ENCODE peak calls at places on chromosomes 4 and X, in seven cellular contexts. One of them, this sample, is unnamed.

GRCh38 chr4:16916719-16917337 is 18.4 kb upstream of the LDB2 start:
- DNase-seq in lower lobe of right lung: no peak
- DNase-seq in GM13977: peak
- DNase-seq in uterus: no peak
- DNase-seq in endothelial cell: peak
- DNase-seq in DND-41: peak
- DNase-seq in right lobe of liver: peak
- DNase-seq in this sample: no peak

GRCh38 chrX:8579602-8580001 is 115.0 kb downstream of the VCX3B start:
- DNase-seq in lower lobe of right lung: peak
- DNase-seq in GM13977: no peak
- DNase-seq in uterus: no peak
- DNase-seq in endothelial cell: no peak
- DNase-seq in DND-41: no peak
- DNase-seq in right lobe of liver: no peak
- DNase-seq in this sample: no peak

GRCh38 chr4:107578321-107578720 is 141.7 kb downstream of the PAPSS1 start:
- DNase-seq in lower lobe of right lung: no peak
- DNase-seq in GM13977: no peak
- DNase-seq in uterus: no peak
- DNase-seq in endothelial cell: no peak
- DNase-seq in DND-41: no peak
- DNase-seq in right lobe of liver: no peak
- DNase-seq in this sample: no peak

GRCh38 chr4:48046059-48046458 is 29.5 kb downstream of the NIPAL1 start:
- DNase-seq in lower lobe of right lung: no peak
- DNase-seq in GM13977: no peak
- DNase-seq in uterus: no peak
- DNase-seq in endothelial cell: no peak
- DNase-seq in DND-41: no peak
- DNase-seq in right lobe of liver: no peak
- DNase-seq in this sample: no peak

GRCh38 chr4:24770111-24770584 is 25.2 kb upstream of the SOD3 start:
- DNase-seq in lower lobe of right lung: no peak
- DNase-seq in GM13977: peak
- DNase-seq in uterus: no peak
- DNase-seq in endothelial cell: no peak
- DNase-seq in DND-41: no peak
- DNase-seq in right lobe of liver: no peak
- DNase-seq in this sample: no peak

GRCh38 chr4:8920969-8921368 is 49.3 kb upstream of the HMX1 start:
- DNase-seq in lower lobe of right lung: no peak
- DNase-seq in GM13977: no peak
- DNase-seq in uterus: no peak
- DNase-seq in endothelial cell: no peak
- DNase-seq in DND-41: no peak
- DNase-seq in right lobe of liver: no peak
- DNase-seq in this sample: no peak

GRCh38 chr4:183987987-183988392 is 82.9 kb downstream of the STOX2 start:
- DNase-seq in lower lobe of right lung: peak
- DNase-seq in GM13977: no peak
- DNase-seq in uterus: peak
- DNase-seq in endothelial cell: peak
- DNase-seq in DND-41: no peak
- DNase-seq in right lobe of liver: no peak
- DNase-seq in this sample: no peak

GRCh38 chr4:38313999-38314561 is 349.9 kb upstream of the KLF3 start:
- DNase-seq in lower lobe of right lung: no peak
- DNase-seq in GM13977: no peak
- DNase-seq in uterus: no peak
- DNase-seq in endothelial cell: no peak
- DNase-seq in DND-41: no peak
- DNase-seq in right lobe of liver: no peak
- DNase-seq in this sample: no peak

GRCh38 chr4:38664704-38665401 is 854 bp downstream of the KLF3 start:
- DNase-seq in lower lobe of right lung: peak
- DNase-seq in GM13977: peak
- DNase-seq in uterus: peak
- DNase-seq in endothelial cell: peak
- DNase-seq in DND-41: peak
- DNase-seq in right lobe of liver: peak
- DNase-seq in this sample: no peak

GRCh38 chr4:129352480-129352879 is 256.5 kb downstream of the C4orf33 start:
- DNase-seq in lower lobe of right lung: no peak
- DNase-seq in GM13977: no peak
- DNase-seq in uterus: no peak
- DNase-seq in endothelial cell: no peak
- DNase-seq in DND-41: no peak
- DNase-seq in right lobe of liver: no peak
- DNase-seq in this sample: no peak

GRCh38 chr4:187268940-187269339 is 545.3 kb upstream of the FAT1 start:
- DNase-seq in lower lobe of right lung: no peak
- DNase-seq in GM13977: no peak
- DNase-seq in uterus: no peak
- DNase-seq in endothelial cell: no peak
- DNase-seq in DND-41: no peak
- DNase-seq in right lobe of liver: no peak
- DNase-seq in this sample: no peak

GRCh38 chr4:68346461-68346860 is 3.4 kb downstream of the YTHDC1 start:
- DNase-seq in lower lobe of right lung: no peak
- DNase-seq in GM13977: no peak
- DNase-seq in uterus: no peak
- DNase-seq in endothelial cell: no peak
- DNase-seq in DND-41: no peak
- DNase-seq in right lobe of liver: no peak
- DNase-seq in this sample: no peak

GRCh38 chr4:153748378-153748777 is 11.4 kb downstream of the RNF175 start:
- DNase-seq in lower lobe of right lung: no peak
- DNase-seq in GM13977: no peak
- DNase-seq in uterus: no peak
- DNase-seq in endothelial cell: no peak
- DNase-seq in DND-41: no peak
- DNase-seq in right lobe of liver: no peak
- DNase-seq in this sample: no peak

GRCh38 chr4:3867403-3868100 is 101.4 kb downstream of the ADRA2C start:
- DNase-seq in lower lobe of right lung: no peak
- DNase-seq in GM13977: no peak
- DNase-seq in uterus: no peak
- DNase-seq in endothelial cell: no peak
- DNase-seq in DND-41: no peak
- DNase-seq in right lobe of liver: no peak
- DNase-seq in this sample: no peak

GRCh38 chr4:138390286-138390685 is 148.1 kb upstream of the SLC7A11 start:
- DNase-seq in lower lobe of right lung: no peak
- DNase-seq in GM13977: no peak
- DNase-seq in uterus: no peak
- DNase-seq in endothelial cell: no peak
- DNase-seq in DND-41: no peak
- DNase-seq in right lobe of liver: no peak
- DNase-seq in this sample: no peak

GRCh38 chrX:136115124-136115908 is 32.0 kb upstream of the FHL1 start:
- DNase-seq in lower lobe of right lung: no peak
- DNase-seq in GM13977: no peak
- DNase-seq in uterus: peak
- DNase-seq in endothelial cell: no peak
- DNase-seq in DND-41: no peak
- DNase-seq in right lobe of liver: no peak
- DNase-seq in this sample: no peak

GRCh38 chr4:54104907-54105306 is 4.9 kb downstream of the GSX2 start:
- DNase-seq in lower lobe of right lung: no peak
- DNase-seq in GM13977: no peak
- DNase-seq in uterus: no peak
- DNase-seq in endothelial cell: no peak
- DNase-seq in DND-41: no peak
- DNase-seq in right lobe of liver: no peak
- DNase-seq in this sample: no peak

GRCh38 chrX:132685276-132685675 is 196.4 kb upstream of the MBNL3 start:
- DNase-seq in lower lobe of right lung: no peak
- DNase-seq in GM13977: no peak
- DNase-seq in uterus: no peak
- DNase-seq in endothelial cell: no peak
- DNase-seq in DND-41: no peak
- DNase-seq in right lobe of liver: no peak
- DNase-seq in this sample: no peak

GRCh38 chr4:15043922-15044321 is 41.6 kb downstream of the CPEB2 start:
- DNase-seq in lower lobe of right lung: no peak
- DNase-seq in GM13977: no peak
- DNase-seq in uterus: no peak
- DNase-seq in endothelial cell: no peak
- DNase-seq in DND-41: no peak
- DNase-seq in right lobe of liver: no peak
- DNase-seq in this sample: no peak

GRCh38 chr4:120812216-120812615 is 110.3 kb downstream of the PRDM5 start:
- DNase-seq in lower lobe of right lung: no peak
- DNase-seq in GM13977: no peak
- DNase-seq in uterus: no peak
- DNase-seq in endothelial cell: no peak
- DNase-seq in DND-41: no peak
- DNase-seq in right lobe of liver: no peak
- DNase-seq in this sample: no peak

GRCh38 chr4:27267435-27268355 is 407.1 kb downstream of the STIM2 start:
- DNase-seq in lower lobe of right lung: no peak
- DNase-seq in GM13977: no peak
- DNase-seq in uterus: no peak
- DNase-seq in endothelial cell: no peak
- DNase-seq in DND-41: no peak
- DNase-seq in right lobe of liver: no peak
- DNase-seq in this sample: no peak

GRCh38 chr4:76733380-76733779 is 164.6 kb downstream of the SOWAHB start:
- DNase-seq in lower lobe of right lung: no peak
- DNase-seq in GM13977: no peak
- DNase-seq in uterus: no peak
- DNase-seq in endothelial cell: no peak
- DNase-seq in DND-41: no peak
- DNase-seq in right lobe of liver: no peak
- DNase-seq in this sample: no peak

GRCh38 chr4:2276581-2277325 is 14.8 kb upstream of the MXD4 start:
- DNase-seq in lower lobe of right lung: peak
- DNase-seq in GM13977: no peak
- DNase-seq in uterus: no peak
- DNase-seq in endothelial cell: no peak
- DNase-seq in DND-41: no peak
- DNase-seq in right lobe of liver: peak
- DNase-seq in this sample: no peak

GRCh38 chrX:39985116-39985515 is 112.6 kb downstream of the BCOR start:
- DNase-seq in lower lobe of right lung: no peak
- DNase-seq in GM13977: no peak
- DNase-seq in uterus: no peak
- DNase-seq in endothelial cell: no peak
- DNase-seq in DND-41: no peak
- DNase-seq in right lobe of liver: no peak
- DNase-seq in this sample: no peak

GRCh38 chrX:132737743-132738142 is 220.7 kb downstream of the HS6ST2 start:
- DNase-seq in lower lobe of right lung: peak
- DNase-seq in GM13977: no peak
- DNase-seq in uterus: no peak
- DNase-seq in endothelial cell: no peak
- DNase-seq in DND-41: peak
- DNase-seq in right lobe of liver: no peak
- DNase-seq in this sample: no peak

GRCh38 chr4:136007991-136008390 is 1524.3 kb downstream of the PCDH18 start:
- DNase-seq in lower lobe of right lung: no peak
- DNase-seq in GM13977: no peak
- DNase-seq in uterus: no peak
- DNase-seq in endothelial cell: no peak
- DNase-seq in DND-41: no peak
- DNase-seq in right lobe of liver: no peak
- DNase-seq in this sample: no peak

GRCh38 chr4:165343353-165344191 is 16.1 kb downstream of the MSMO1 start:
- DNase-seq in lower lobe of right lung: no peak
- DNase-seq in GM13977: no peak
- DNase-seq in uterus: no peak
- DNase-seq in endothelial cell: no peak
- DNase-seq in DND-41: no peak
- DNase-seq in right lobe of liver: no peak
- DNase-seq in this sample: no peak
- TF ChIP-seq CTCF in lower lobe of right lung: peak
- TF ChIP-seq CTCF in GM13977: peak
- TF ChIP-seq CTCF in uterus: no peak
- TF ChIP-seq CTCF in endothelial cell: no peak
- TF ChIP-seq CTCF in DND-41: peak
- TF ChIP-seq CTCF in right lobe of liver: peak
- TF ChIP-seq CTCF in this sample: no peak

GRCh38 chrX:120446503-120446902 is 22.6 kb downstream of the LAMP2 start:
- DNase-seq in lower lobe of right lung: no peak
- DNase-seq in GM13977: no peak
- DNase-seq in uterus: no peak
- DNase-seq in endothelial cell: no peak
- DNase-seq in DND-41: no peak
- DNase-seq in right lobe of liver: no peak
- DNase-seq in this sample: no peak

GRCh38 chrX:120452131-120452530 is 17.0 kb downstream of the LAMP2 start:
- DNase-seq in lower lobe of right lung: no peak
- DNase-seq in GM13977: no peak
- DNase-seq in uterus: no peak
- DNase-seq in endothelial cell: no peak
- DNase-seq in DND-41: peak
- DNase-seq in right lobe of liver: no peak
- DNase-seq in this sample: no peak

GRCh38 chrX:120453985-120454384 is 15.1 kb downstream of the LAMP2 start:
- DNase-seq in lower lobe of right lung: no peak
- DNase-seq in GM13977: no peak
- DNase-seq in uterus: no peak
- DNase-seq in endothelial cell: no peak
- DNase-seq in DND-41: no peak
- DNase-seq in right lobe of liver: no peak
- DNase-seq in this sample: no peak

DNA sequence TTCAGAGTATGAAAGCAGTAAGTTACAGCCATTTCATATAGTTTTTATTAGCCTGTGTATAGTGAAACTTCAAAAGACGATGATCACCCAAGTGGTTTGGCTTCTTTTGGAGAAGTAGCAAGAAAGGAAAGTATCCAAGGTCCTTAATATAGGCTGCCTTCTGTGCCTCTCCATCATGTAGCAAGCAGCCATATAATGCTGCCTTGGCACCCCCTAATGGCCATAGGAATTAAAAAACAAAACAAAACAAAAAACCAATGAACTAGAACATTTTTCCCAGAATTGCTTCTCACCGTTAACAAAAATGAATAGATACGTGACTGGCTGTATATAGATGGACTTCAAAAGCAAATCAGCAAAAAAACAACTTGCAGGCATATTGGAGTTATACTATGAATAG is 18.9 kb downstream of the LAMP2 start:
- DNase-seq in lower lobe of right lung: no peak
- DNase-seq in GM13977: peak
- DNase-seq in uterus: no peak
- DNase-seq in endothelial cell: no peak
- DNase-seq in DND-41: no peak
- DNase-seq in right lobe of liver: no peak
- DNase-seq in this sample: no peak
- TF ChIP-seq CTCF in lower lobe of right lung: peak
- TF ChIP-seq CTCF in GM13977: peak
- TF ChIP-seq CTCF in uterus: no peak
- TF ChIP-seq CTCF in endothelial cell: no peak
- TF ChIP-seq CTCF in DND-41: peak
- TF ChIP-seq CTCF in right lobe of liver: peak
- TF ChIP-seq CTCF in this sample: no peak

GRCh38 chrX:452598-452997 is 65.9 kb upstream of the PPP2R3B start:
- DNase-seq in lower lobe of right lung: no peak
- DNase-seq in GM13977: no peak
- DNase-seq in uterus: no peak
- DNase-seq in endothelial cell: no peak
- DNase-seq in DND-41: no peak
- DNase-seq in right lobe of liver: no peak
- DNase-seq in this sample: no peak
- TF ChIP-seq CTCF in lower lobe of right lung: no peak
- TF ChIP-seq CTCF in GM13977: no peak
- TF ChIP-seq CTCF in uterus: no peak
- TF ChIP-seq CTCF in endothelial cell: no peak
- TF ChIP-seq CTCF in DND-41: no peak
- TF ChIP-seq CTCF in right lobe of liver: no peak
- TF ChIP-seq CTCF in this sample: no peak

GRCh38 chrX:95346854-95347253 is 1337.8 kb upstream of the DIAPH2 start:
- DNase-seq in lower lobe of right lung: no peak
- DNase-seq in GM13977: peak
- DNase-seq in uterus: no peak
- DNase-seq in endothelial cell: no peak
- DNase-seq in DND-41: no peak
- DNase-seq in right lobe of liver: no peak
- DNase-seq in this sample: no peak
- TF ChIP-seq CTCF in lower lobe of right lung: no peak
- TF ChIP-seq CTCF in GM13977: peak
- TF ChIP-seq CTCF in uterus: no peak
- TF ChIP-seq CTCF in endothelial cell: no peak
- TF ChIP-seq CTCF in DND-41: peak
- TF ChIP-seq CTCF in right lobe of liver: peak
- TF ChIP-seq CTCF in this sample: no peak